ENCODE peak calls at places on chromosome 6, in four cellular contexts. F is colonic mucosa, D is foreskin fibroblast, H is lower lobe of right lung. Y is an unnamed sample.

GRCh38 chr6:16103708-16104107 is 25.2 kb upstream of the MYLIP start:
- DNase-seq in D (no peak), F (no peak), H (no peak), Y (no peak)

GRCh38 chr6:41601248-41601549 is 37.1 kb upstream of the MDFI start:
- DNase-seq in D (no peak), F (no peak), H (no peak), Y (no peak)

GRCh38 chr6:3247255-3248146 is 11.2 kb upstream of the PSMG4 start:
- DNase-seq in F (peak; percentile 63), D (peak; percentile 76), H (no peak), Y (peak; percentile 78)

GRCh38 chr6:24699521-24700359 is 19.2 kb downstream of the C6orf62 start:
- DNase-seq in F (no peak), D (no peak), H (no peak), Y (peak; percentile 53)

GRCh38 chr6:85126448-85127178 is 323.3 kb upstream of the NT5E start:
- DNase-seq in H (peak; percentile 46), F (peak; percentile 33), D (peak; percentile 70), Y (peak; percentile 67)

GRCh38 chr6:126033696-126034095 is 47.4 kb downstream of the TRMT11 start:
- DNase-seq in H (no peak), D (peak; percentile 77), F (peak; percentile 47), Y (peak; percentile 91)

GRCh38 chr6:33740794-33741193 is 5.9 kb downstream of the IP6K3 start:
- DNase-seq in D (no peak), F (no peak), H (no peak), Y (no peak)

GRCh38 chr6:39806277-39806676 is 14.1 kb downstream of the DAAM2 start:
- DNase-seq in H (no peak), D (no peak), F (no peak), Y (peak; percentile 60)

GRCh38 chr6:18543061-18543460 is 155.9 kb downstream of the RNF144B start:
- DNase-seq in H (no peak), F (no peak), D (no peak), Y (no peak)

GRCh38 chr6:28537509-28538140 is 11.9 kb downstream of the GPX5 start:
- DNase-seq in H (no peak), D (no peak), F (no peak), Y (peak; percentile 55)

GRCh38 chr6:111691345-111692225 is 85.9 kb upstream of the TRAF3IP2 start:
- DNase-seq in F (peak; percentile 70), H (no peak), D (peak; percentile 65), Y (peak; percentile 37)

GRCh38 chr6:18119236-18119635 is 3.2 kb downstream of the NHLRC1 start:
- DNase-seq in D (no peak), F (peak; percentile 75), H (no peak), Y (no peak)

GRCh38 chr6:113960795-113961194 is 10.2 kb downstream of the HDAC2 start:
- DNase-seq in H (no peak), F (no peak), D (no peak), Y (no peak)

GRCh38 chr6:27678449-27678848 is 205.5 kb upstream of the ZNF184 start:
- DNase-seq in H (no peak), F (no peak), D (no peak), Y (no peak)

GRCh38 chr6:93282521-93283031 is 136.8 kb downstream of the EPHA7 start:
- DNase-seq in H (peak; percentile 34), D (no peak), F (no peak), Y (no peak)

GRCh38 chr6:74654296-74654695 is 551.6 kb downstream of the COL12A1 start:
- DNase-seq in H (no peak), D (no peak), F (no peak), Y (no peak)

GRCh38 chr6:33990061-33990541 is 155.8 kb downstream of the GRM4 start:
- DNase-seq in D (no peak), F (no peak), H (no peak), Y (no peak)

GRCh38 chr6:35716798-35717197 is 20.0 kb upstream of the ARMC12 start:
- DNase-seq in H (no peak), F (no peak), D (no peak), Y (no peak)

GRCh38 chr6:165804331-165805066 is 141.5 kb upstream of the PDE10A start:
- DNase-seq in H (no peak), F (no peak), D (no peak), Y (peak; percentile 76)

GRCh38 chr6:89079611-89080213 is 839 bp upstream of the PNRC1 start:
- DNase-seq in H (peak; percentile 65), F (peak; percentile 58), D (peak; percentile 45), Y (peak; percentile 84)

GRCh38 chr6:124854338-124854922 is 107.8 kb upstream of the RNF217 start:
- DNase-seq in H (no peak), D (no peak), F (no peak), Y (peak; percentile 10)

GRCh38 chr6:18501313-18502013 is 114.3 kb downstream of the RNF144B start:
- DNase-seq in D (peak; percentile 54), F (peak; percentile 20), H (peak; percentile 77), Y (peak; percentile 94)

GRCh38 chr6:14831922-14832321 is 413.9 kb upstream of the JARID2 start:
- DNase-seq in H (no peak), F (no peak), D (no peak), Y (no peak)

GRCh38 chr6:14693301-14694192 is 552.3 kb upstream of the JARID2 start:
- DNase-seq in H (no peak), F (no peak), D (no peak), Y (no peak)

GRCh38 chr6:46419576-46420002 is 71.7 kb downstream of the RCAN2 start:
- DNase-seq in H (no peak), D (peak; percentile 56), F (peak; percentile 72), Y (peak; percentile 86)
- TF ChIP-seq CTCF in H (peak; percentile 84), D (peak; percentile 80), F (peak; percentile 81), Y (peak; percentile 76)

GRCh38 chr6:38169221-38169674 is 349.7 kb downstream of the ZFAND3 start:
- DNase-seq in D (no peak), F (no peak), H (no peak), Y (no peak)
- TF ChIP-seq CTCF in D (no peak), F (no peak), H (no peak), Y (no peak)

GRCh38 chr6:134457941-134458340 is 140.0 kb upstream of the SGK1 start:
- DNase-seq in D (no peak), H (no peak), F (no peak), Y (no peak)
- TF ChIP-seq CTCF in D (no peak), H (no peak), F (no peak), Y (peak; percentile 4)

DNA sequence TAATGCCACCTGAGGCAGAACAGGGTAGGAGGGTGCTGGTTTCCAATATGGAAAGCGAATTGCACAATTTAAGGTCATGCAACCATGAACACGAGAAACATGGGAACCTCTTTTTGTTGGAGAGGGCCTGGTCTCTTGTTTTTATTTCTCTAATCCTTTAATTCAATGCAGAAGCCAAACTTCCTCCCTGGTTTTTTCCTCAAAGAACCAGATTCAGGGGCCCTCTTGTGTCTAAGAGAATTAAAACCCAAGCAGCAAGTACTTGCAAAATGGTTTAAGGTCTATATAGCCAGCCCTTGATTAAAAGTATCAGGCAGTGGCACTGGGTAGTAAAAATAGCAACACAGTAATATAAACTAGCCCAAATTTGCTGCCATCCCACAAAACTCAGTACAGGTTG is 19.5 kb downstream of the GSTA4 start:
- DNase-seq in D (peak; percentile 23), F (no peak), H (no peak), Y (peak; percentile 33)
- TF ChIP-seq CTCF in D (peak; percentile 13), F (no peak), H (no peak), Y (no peak)

GRCh38 chr6:170262481-170263088 is 28.3 kb downstream of the DLL1 start:
- DNase-seq in D (no peak), F (no peak), H (no peak), Y (no peak)

GRCh38 chr6:170258395-170258794 is 32.5 kb downstream of the DLL1 start:
- DNase-seq in H (no peak), F (no peak), D (no peak), Y (no peak)

GRCh38 chr6:170259301-170259700 is 31.6 kb downstream of the DLL1 start:
- DNase-seq in F (no peak), H (no peak), D (no peak), Y (no peak)

GRCh38 chr6:170261643-170262480 is 29.0 kb downstream of the DLL1 start:
- DNase-seq in F (no peak), H (no peak), D (no peak), Y (no peak)

GRCh38 chr6:170260686-170261085 is 30.2 kb downstream of the DLL1 start:
- DNase-seq in H (no peak), F (no peak), D (no peak), Y (no peak)
- TF ChIP-seq CTCF in H (no peak), F (no peak), D (no peak), Y (no peak)

DNA sequence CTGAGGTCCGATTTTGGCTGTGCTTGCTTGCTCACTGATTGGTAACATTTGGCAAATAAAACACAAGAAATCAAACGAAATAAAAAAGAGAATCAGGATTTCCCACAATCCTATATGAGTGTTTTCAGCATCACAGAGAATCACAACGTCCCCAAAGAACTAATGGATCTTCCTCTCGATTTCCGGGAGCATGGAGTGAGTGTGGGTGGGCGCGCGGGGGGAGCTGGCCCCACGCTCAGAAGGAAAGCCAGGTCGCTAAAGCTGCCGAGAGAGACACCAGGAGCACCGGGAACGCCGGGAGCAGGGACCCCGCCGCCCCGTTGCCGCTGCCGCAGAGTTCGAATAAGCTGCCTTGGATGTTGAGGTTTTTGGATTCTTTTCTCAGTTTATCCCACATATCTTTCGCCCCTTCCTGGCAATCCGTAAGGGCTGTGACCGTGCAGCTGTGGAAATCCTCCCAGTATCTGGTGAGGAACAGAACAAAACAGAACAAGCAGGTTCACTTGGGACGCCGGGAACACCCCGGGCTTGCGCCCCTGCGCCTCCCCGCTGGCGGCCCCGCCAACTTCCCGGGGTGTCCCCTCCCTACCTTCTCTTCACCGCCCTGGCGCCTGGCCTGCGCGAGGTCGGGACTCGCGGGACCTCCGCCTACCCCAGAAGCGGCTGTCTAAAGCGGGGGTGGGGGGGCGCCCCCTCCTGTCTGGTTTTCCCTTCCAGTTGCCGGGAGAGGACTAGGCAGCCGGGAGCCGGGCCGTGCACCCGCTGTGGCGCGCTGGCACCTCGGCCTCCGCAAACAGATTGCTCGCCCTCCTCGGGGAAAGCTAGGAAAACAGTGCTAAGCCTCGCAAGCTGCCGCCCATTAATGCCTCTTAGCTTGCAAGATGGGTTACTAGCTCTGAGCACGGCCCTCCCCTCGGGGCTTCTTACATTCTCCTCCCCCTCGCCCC is 7.7 kb downstream of the NRN1 start:
- DNase-seq in D (no peak), F (peak; percentile 26), H (no peak), Y (no peak)
- TF ChIP-seq CTCF in D (no peak), F (no peak), H (peak; percentile 6), Y (no peak)

DNA sequence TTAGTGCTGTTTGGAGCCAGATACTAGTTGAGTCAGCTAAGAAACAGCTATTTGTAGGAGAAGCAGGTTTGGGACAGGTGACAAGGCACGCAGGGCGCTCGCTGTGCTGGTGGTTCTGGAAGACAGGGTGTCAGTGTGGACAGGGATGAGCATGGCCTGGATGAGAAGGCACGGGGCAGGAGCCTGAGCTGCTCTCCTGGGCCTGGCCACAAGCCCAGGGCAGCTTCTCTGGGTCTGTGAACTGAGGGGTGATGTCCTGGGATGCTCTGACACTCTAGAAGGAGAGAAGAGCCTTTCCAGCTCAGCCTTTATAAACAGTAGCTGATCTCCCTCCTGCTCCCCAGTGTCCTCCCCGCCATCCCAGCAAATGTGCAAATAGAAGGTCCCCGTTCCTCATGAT is 37.9 kb downstream of the PLG start:
- DNase-seq in D (no peak), F (no peak), H (no peak), Y (no peak)
- TF ChIP-seq CTCF in D (no peak), F (no peak), H (no peak), Y (no peak)

GRCh38 chr6:169577974-169578373 is 123.9 kb downstream of the WDR27 start:
- DNase-seq in H (no peak), D (no peak), F (no peak), Y (peak; percentile 13)
- TF ChIP-seq CTCF in H (no peak), D (no peak), F (no peak), Y (peak; percentile 8)